ENCODE peak calls at places on chromosome 1, in ten cellular contexts. I is uterus; L is upper lobe of right lung; T is ovary; S is heart right ventricle; J is esophagus squamous epithelium; Z is aorta; C is fibroblast of lung; R is CD8-positive, alpha-beta memory T cell; K is neuronal stem cell. U is an unnamed sample.

GRCh38 chr1:162248854-162249535 is 127.7 kb downstream of the SPATA46 start:
- DNase-seq in I (no peak), L (no peak), T (no peak), S (no peak), J (no peak), Z (no peak), C (no peak), R (no peak), K (peak; percentile 84), U (no peak)

GRCh38 chr1:27532119-27532695 is 42.2 kb upstream of the WASF2 start:
- DNase-seq in I (no peak), L (no peak), T (no peak), S (no peak), J (no peak), Z (no peak), C (no peak), R (no peak), K (no peak), U (no peak)

GRCh38 chr1:50704126-50704525 is 255.9 kb downstream of the FAF1 start:
- DNase-seq in I (no peak), L (no peak), T (no peak), S (no peak), J (no peak), Z (no peak), C (peak; percentile 50), R (peak; percentile 6), K (peak; percentile 27), U (peak; percentile 39)

GRCh38 chr1:68571499-68571898 is 74.6 kb upstream of the DEPDC1 start:
- DNase-seq in I (no peak), L (no peak), T (no peak), S (no peak), J (no peak), Z (no peak), C (peak; percentile 16), R (no peak), K (no peak), U (no peak)

GRCh38 chr1:156860113-156860638 is 489 bp upstream of the NTRK1 start:
- DNase-seq in I (no peak), L (no peak), T (no peak), S (peak; percentile 61), J (no peak), Z (no peak), C (peak; percentile 39), R (peak; percentile 54), K (no peak), U (no peak)

GRCh38 chr1:23561076-23561812 is 1.9 kb upstream of the ID3 start:
- DNase-seq in I (no peak), L (no peak), T (no peak), S (no peak), J (no peak), Z (no peak), C (no peak), R (no peak), K (no peak), U (no peak)

GRCh38 chr1:193629875-193630274 is 443.5 kb upstream of the B3GALT2 start:
- DNase-seq in I (no peak), L (no peak), T (no peak), S (no peak), J (no peak), Z (no peak), C (no peak), R (no peak), K (no peak), U (peak; percentile 9)

GRCh38 chr1:223860051-223860559 is 14.4 kb upstream of the TP53BP2 start:
- DNase-seq in I (no peak), L (no peak), T (no peak), S (no peak), J (no peak), Z (no peak), C (no peak), R (no peak), K (no peak), U (no peak)

GRCh38 chr1:69401894-69402293 is 165.8 kb upstream of the LRRC7 start:
- DNase-seq in I (no peak), L (no peak), T (no peak), S (no peak), J (no peak), Z (no peak), C (no peak), R (no peak), K (no peak), U (no peak)

GRCh38 chr1:50333595-50333974 is 89.7 kb downstream of the DMRTA2 start:
- DNase-seq in I (no peak), L (peak; percentile 79), T (peak; percentile 45), S (peak; percentile 66), J (no peak), Z (peak; percentile 82), C (peak; percentile 17), R (no peak), K (peak; percentile 57), U (no peak)

GRCh38 chr1:4595341-4596225 is 58.8 kb upstream of the AJAP1 start:
- DNase-seq in I (no peak), L (no peak), T (no peak), S (no peak), J (no peak), Z (no peak), C (no peak), R (no peak), K (no peak), U (no peak)
- H3K4me1 ChIP-seq in I (no peaks in the 10 kb centered on the region), L (no peaks in the 10 kb centered on the region), T (no peaks in the 10 kb centered on the region), S (no peaks in the 10 kb centered on the region), J (no peaks in the 10 kb centered on the region), Z (no peaks in the 10 kb centered on the region), C (no peaks in the 10 kb centered on the region), R (no peaks in the 10 kb centered on the region), K (no peaks in the 10 kb centered on the region), U (no peaks in the 10 kb centered on the region)

GRCh38 chr1:200873116-200873670 is 412 bp downstream of the GPR25 start:
- DNase-seq in I (no peak), L (no peak), T (no peak), S (no peak), J (no peak), Z (no peak), C (no peak), R (no peak), K (no peak), U (no peak)
- H3K27me3 ChIP-seq in I (peaks cover 5% of the 10 kb centered on the region), L (peaks cover 55% of the 10 kb centered on the region), T (no peaks in the 10 kb centered on the region), S (peaks cover 80% of the 10 kb centered on the region), J (no peaks in the 10 kb centered on the region), Z (no peaks in the 10 kb centered on the region), C (peaks cover 52% of the 10 kb centered on the region), R (peaks cover 9% of the 10 kb centered on the region), K (no peaks in the 10 kb centered on the region), U (no peaks in the 10 kb centered on the region)

GRCh38 chr1:159561513-159561912 is 25.7 kb upstream of the OR10J5 start:
- DNase-seq in I (no peak), L (no peak), T (no peak), S (no peak), J (no peak), Z (no peak), C (no peak), R (no peak), K (no peak), U (no peak)
- H3K9me3 ChIP-seq in I (no peaks in the 10 kb centered on the region), L (no peaks in the 10 kb centered on the region), T (no peaks in the 10 kb centered on the region), S (no peaks in the 10 kb centered on the region), J (no peaks in the 10 kb centered on the region), Z (peaks cover 4% of the 10 kb centered on the region), C (no peaks in the 10 kb centered on the region), R (no peaks in the 10 kb centered on the region), K (no peaks in the 10 kb centered on the region), U (no peaks in the 10 kb centered on the region)

DNA sequence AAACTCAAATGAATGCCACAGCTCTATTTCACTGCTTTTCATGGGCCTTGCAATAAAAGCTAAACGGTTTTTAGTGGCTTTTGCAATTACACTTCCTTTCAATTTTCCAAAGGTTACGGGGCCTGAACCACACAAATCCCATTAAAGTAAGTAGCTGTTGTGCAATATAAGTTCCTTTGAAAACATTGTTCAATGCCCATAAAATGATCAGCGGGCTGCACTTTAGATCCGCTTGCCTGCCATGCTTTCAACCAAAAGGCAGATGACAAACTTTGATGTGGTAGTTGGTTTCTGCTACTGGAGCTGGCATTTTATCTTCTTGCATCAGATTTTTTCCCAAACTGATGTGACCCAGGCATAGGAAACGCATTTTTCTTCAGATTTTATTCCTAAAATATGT is 50.2 kb downstream of the PRRX1 start:
- DNase-seq in I (no peak), L (no peak), T (no peak), S (no peak), J (no peak), Z (no peak), C (no peak), R (no peak), K (no peak), U (no peak)
- H3K4me1 ChIP-seq in I (peaks cover 4% of the 10 kb centered on the region), L (no peaks in the 10 kb centered on the region), T (peaks cover 5% of the 10 kb centered on the region), S (peaks cover 5% of the 10 kb centered on the region), J (no peaks in the 10 kb centered on the region), Z (peaks cover 1% of the 10 kb centered on the region), C (peaks cover 13% of the 10 kb centered on the region), R (no peaks in the 10 kb centered on the region), K (no peaks in the 10 kb centered on the region), U (no peaks in the 10 kb centered on the region)

GRCh38 chr1:47991187-47991586 is 6.0 kb downstream of the TRABD2B start:
- DNase-seq in I (no peak), L (no peak), T (no peak), S (no peak), J (no peak), Z (no peak), C (peak; percentile 8), R (no peak), K (no peak), U (no peak)
- H3K27me3 ChIP-seq in I (no peaks in the 10 kb centered on the region), L (peaks cover 6% of the 10 kb centered on the region), T (no peaks in the 10 kb centered on the region), S (peaks cover 14% of the 10 kb centered on the region), J (no peaks in the 10 kb centered on the region), Z (no peaks in the 10 kb centered on the region), C (peaks cover 14% of the 10 kb centered on the region), R (peaks cover 3% of the 10 kb centered on the region), K (peaks cover 3% of the 10 kb centered on the region), U (no peaks in the 10 kb centered on the region)

DNA sequence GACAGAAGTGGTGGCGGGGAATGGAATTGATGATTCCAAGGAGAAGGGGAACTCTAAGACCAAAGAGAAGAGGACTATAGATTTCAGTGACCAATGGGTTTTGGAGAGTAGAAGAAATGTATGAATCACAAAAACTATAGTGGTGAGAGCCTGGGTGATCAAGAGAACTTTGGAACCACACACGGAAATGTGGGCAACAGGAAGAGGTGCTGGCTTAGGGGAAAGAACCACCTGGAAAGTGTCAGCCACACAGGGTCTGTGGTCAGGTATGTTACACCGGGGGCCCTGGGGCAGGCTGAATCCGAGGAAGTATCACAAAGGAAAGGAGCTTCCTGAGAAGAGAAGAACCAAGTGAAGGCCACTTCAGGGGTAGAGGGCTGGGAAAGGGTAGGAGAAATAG is 11.5 kb upstream of the CHIA start:
- DNase-seq in I (no peak), L (no peak), T (no peak), S (no peak), J (no peak), Z (no peak), C (no peak), R (no peak), K (no peak), U (no peak)
- H3K9me3 ChIP-seq in I (no peaks in the 10 kb centered on the region), L (no peaks in the 10 kb centered on the region), T (no peaks in the 10 kb centered on the region), S (no peaks in the 10 kb centered on the region), J (no peaks in the 10 kb centered on the region), Z (peaks cover 2% of the 10 kb centered on the region), C (no peaks in the 10 kb centered on the region), R (no peaks in the 10 kb centered on the region), K (no peaks in the 10 kb centered on the region), U (peaks cover 4% of the 10 kb centered on the region)

GRCh38 chr1:42330215-42330614 is 4.8 kb downstream of the FOXJ3 start:
- DNase-seq in I (no peak), L (no peak), T (no peak), S (no peak), J (no peak), Z (no peak), C (no peak), R (no peak), K (no peak), U (no peak)
- H3K4me1 ChIP-seq in I (peaks cover 13% of the 10 kb centered on the region), L (peaks cover 18% of the 10 kb centered on the region), T (peaks cover 9% of the 10 kb centered on the region), S (peaks cover 45% of the 10 kb centered on the region), J (peaks cover 3% of the 10 kb centered on the region), Z (peaks cover 2% of the 10 kb centered on the region), C (no peaks in the 10 kb centered on the region), R (peaks cover 53% of the 10 kb centered on the region), K (no peaks in the 10 kb centered on the region), U (no peaks in the 10 kb centered on the region)